ENCODE peak calls at places on chromosomes 12 and 14, in eight cellular contexts. L is right lobe of liver, X is uterus, G is adrenal gland, Y is lower leg skin, C is K562, S is A549, M is prostate gland. N is an unnamed sample.

GRCh38 chr14:32703246-32703645 is 235.4 kb upstream of the NPAS3 start:
- DNase-seq in Y (peak; percentile 21), M (no peak), C (no peak), S (no peak), X (no peak), G (no peak), L (no peak), N (no peak)

GRCh38 chr14:30692669-30693068 is 70.5 kb downstream of the SCFD1 start:
- DNase-seq in S (no peak), C (no peak), L (no peak), M (no peak), X (no peak), Y (no peak), G (no peak), N (no peak)

GRCh38 chr12:3035815-3036702 is 41.1 kb upstream of the TSPAN9 start:
- DNase-seq in C (peak; percentile 10), Y (no peak), G (no peak), X (no peak), M (no peak), S (no peak), L (peak; percentile 13), N (peak; percentile 26)

GRCh38 chr14:98792171-98792570 is 479.8 kb downstream of the BCL11B start:
- DNase-seq in G (no peak), X (no peak), M (no peak), C (no peak), L (no peak), Y (no peak), S (no peak), N (no peak)

GRCh38 chr12:105948331-105948730 is 190.4 kb downstream of the NUAK1 start:
- DNase-seq in G (no peak), L (no peak), C (no peak), X (no peak), Y (no peak), S (no peak), M (no peak), N (no peak)

GRCh38 chr14:52694761-52695480 is 437 bp downstream of the ERO1A start:
- DNase-seq in X (peak; percentile 22), Y (no peak), S (peak; percentile 45), M (peak; percentile 44), L (peak; percentile 69), G (peak; percentile 64), C (peak; percentile 60), N (peak; percentile 15)

GRCh38 chr12:68326720-68327119 is 5.4 kb downstream of the MDM1 start:
- DNase-seq in S (no peak), X (no peak), C (no peak), L (no peak), G (no peak), M (no peak), Y (no peak), N (no peak)

GRCh38 chr12:132545955-132546354 is 56.0 kb downstream of the FBRSL1 start:
- DNase-seq in S (no peak), C (no peak), Y (no peak), X (no peak), M (no peak), L (no peak), G (no peak), N (no peak)

GRCh38 chr14:61646366-61647101 is 48.8 kb upstream of the HIF1A start:
- DNase-seq in M (no peak), L (no peak), Y (no peak), C (no peak), G (no peak), X (no peak), S (no peak), N (no peak)

GRCh38 chr14:72776701-72777255 is 117.1 kb downstream of the DPF3 start:
- DNase-seq in L (no peak), G (no peak), X (no peak), Y (no peak), S (no peak), C (peak; percentile 42), M (no peak), N (no peak)

GRCh38 chr12:12720637-12721250 is 3.6 kb downstream of the CDKN1B start:
- DNase-seq in S (peak; percentile 62), G (no peak), C (peak; percentile 49), Y (no peak), L (no peak), M (no peak), X (no peak), N (no peak)

GRCh38 chr14:69651653-69652052 is 40.3 kb downstream of the SUSD6 start:
- DNase-seq in L (no peak), G (no peak), Y (no peak), S (no peak), M (no peak), C (peak; percentile 60), X (no peak), N (no peak)

GRCh38 chr12:63978519-63978918 is 134.0 kb downstream of the SRGAP1 start:
- DNase-seq in C (no peak), S (peak; percentile 59), M (no peak), G (no peak), Y (no peak), X (no peak), L (no peak), N (no peak)

GRCh38 chr14:35374273-35374681 is 30.3 kb downstream of the NFKBIA start:
- DNase-seq in Y (peak; percentile 87), G (peak; percentile 92), X (peak; percentile 75), C (no peak), S (peak; percentile 96), M (no peak), L (no peak), N (no peak)

GRCh38 chr14:23556700-23557440 is 799 bp downstream of the THTPA start:
- DNase-seq in Y (no peak), M (no peak), X (no peak), S (no peak), C (no peak), L (no peak), G (no peak), N (no peak)

GRCh38 chr12:43638786-43639185 is 86.8 kb upstream of the ADAMTS20 start:
- DNase-seq in L (no peak), M (no peak), C (no peak), G (no peak), S (no peak), Y (no peak), X (no peak), N (no peak)

GRCh38 chr12:96719671-96720362 is 187.2 kb upstream of the NEDD1 start:
- DNase-seq in Y (no peak), S (no peak), G (no peak), C (no peak), X (no peak), L (no peak), M (peak; percentile 10), N (no peak)

GRCh38 chr14:75995372-75996041 is 9.9 kb downstream of the IFT43 start:
- DNase-seq in G (peak; percentile 78), C (no peak), S (no peak), Y (no peak), L (no peak), X (peak; percentile 81), M (no peak), N (peak; percentile 82)

GRCh38 chr12:86837246-86837645 is 581.1 kb upstream of the MGAT4C start:
- DNase-seq in M (no peak), Y (no peak), G (no peak), C (no peak), X (no peak), L (no peak), S (no peak), N (no peak)

GRCh38 chr14:105473033-105473676 is 1.5 kb upstream of the CRIP2 start:
- DNase-seq in L (no peak), C (no peak), S (no peak), X (no peak), Y (no peak), M (no peak), G (no peak), N (peak; percentile 57)
- H3K4me3 ChIP-seq in L (no peak overlapping the region), C (no peak overlapping the region), S (peak overlapping the region; percentile 82), X (peak overlapping the region; percentile 57), Y (no peak overlapping the region), M (peak overlapping the region; percentile 73), G (no peak overlapping the region), N (no peak overlapping the region)

GRCh38 chr12:122062832-122063690 is 15.5 kb upstream of the MLXIP start:
- DNase-seq in C (peak; percentile 80), G (peak; percentile 86), M (peak; percentile 82), S (peak; percentile 81), Y (peak; percentile 53), L (peak; percentile 90), X (peak; percentile 87), N (peak; percentile 46)

GRCh38 chr12:122064034-122064777 is 14.3 kb upstream of the MLXIP start:
- DNase-seq in L (peak; percentile 77), G (peak; percentile 95), C (peak; percentile 99), X (peak; percentile 97), M (peak; percentile 35), S (peak; percentile 98), Y (peak; percentile 70), N (peak; percentile 91)

GRCh38 chr12:122063691-122064033 is 14.9 kb upstream of the MLXIP start:
- DNase-seq in X (no peak), Y (no peak), S (no peak), G (no peak), M (no peak), C (no peak), L (no peak), N (no peak)

GRCh38 chr12:122067548-122067947 is 11.0 kb upstream of the MLXIP start:
- DNase-seq in G (no peak), Y (no peak), L (no peak), M (no peak), C (no peak), X (no peak), S (no peak), N (no peak)

GRCh38 chr12:122064780-122065588 is 13.6 kb upstream of the MLXIP start:
- DNase-seq in C (peak; percentile 94), S (peak; percentile 74), X (peak; percentile 86), Y (no peak), M (no peak), G (peak; percentile 67), L (no peak), N (peak; percentile 64)
- TF ChIP-seq POLR2A in C (peak; percentile 83), S (no peak), X (no peak), Y (no peak), M (no peak), G (no peak), L (no peak), N (no peak)

GRCh38 chr14:64717870-64718269 is 13.6 kb downstream of the PLEKHG3 start:
- DNase-seq in M (peak; percentile 40), G (no peak), C (no peak), X (no peak), Y (peak; percentile 45), S (peak; percentile 56), L (no peak), N (no peak)
- H3K4me3 ChIP-seq in M (no peak overlapping the region), G (no peak overlapping the region), C (no peak overlapping the region), X (no peak overlapping the region), Y (no peak overlapping the region), S (no peak overlapping the region), L (no peak overlapping the region), N (no peak overlapping the region)

GRCh38 chr12:52057958-52058576 is 6.8 kb downstream of the NR4A1 start:
- DNase-seq in M (no peak), S (peak; percentile 54), C (no peak), G (no peak), Y (no peak), L (no peak), X (no peak), N (no peak)

GRCh38 chr12:52056801-52057613 is 5.8 kb downstream of the NR4A1 start:
- DNase-seq in X (no peak), S (peak; percentile 64), G (peak; percentile 73), Y (no peak), M (no peak), L (peak; percentile 55), C (no peak), N (no peak)

GRCh38 chr12:52057614-52057939 is 6.3 kb downstream of the NR4A1 start:
- DNase-seq in L (no peak), Y (no peak), X (no peak), C (no peak), S (peak; percentile 55), G (no peak), M (no peak), N (no peak)

GRCh38 chr12:52059582-52060497 is 8.6 kb downstream of the NR4A1 start:
- DNase-seq in Y (no peak), C (no peak), S (peak; percentile 93), M (no peak), L (no peak), X (no peak), G (peak; percentile 82), N (no peak)

GRCh38 chr12:52058631-52059324 is 7.5 kb downstream of the NR4A1 start:
- DNase-seq in L (no peak), X (no peak), Y (no peak), C (no peak), G (peak; percentile 75), M (peak; percentile 53), S (peak; percentile 74), N (peak; percentile 68)
- TF ChIP-seq POLR2A in L (peak; percentile 15), X (no peak), Y (no peak), C (no peak), G (no peak), M (no peak), S (no peak), N (no peak)

N was measured in heart left ventricle.